ENCODE peak calls at places on chromosomes 16 and 17, in seven cellular contexts. One of them, this sample, is unnamed.
A peak's percentile ranks its signal among the peaks of the same experiment; 100 is the strongest.

GRCh38 chr17:47810200-47810821 is 11.3 kb downstream of the OSBPL7 start:
- DNase-seq in adipocyte: peak; percentile 75
- DNase-seq in HTR-8/SVneo: peak; percentile 82
- DNase-seq in stimulated activated CD8-positive, alpha-beta memory T cell treated with anti-CD3 and anti-CD28 coated beads, Interleukin-4, amount 100 ng/mL, for 48 hours: peak; percentile 35
- DNase-seq in psoas muscle: no peak
- DNase-seq in NCI-H460: peak; percentile 81
- DNase-seq in fibroblast of mammary gland: peak; percentile 94
- DNase-seq in this sample: peak; percentile 96

GRCh38 chr16:81855552-81856153 is 76.6 kb downstream of the PLCG2 start:
- DNase-seq in adipocyte: no peak
- DNase-seq in HTR-8/SVneo: no peak
- DNase-seq in stimulated activated CD8-positive, alpha-beta memory T cell treated with anti-CD3 and anti-CD28 coated beads, Interleukin-4, amount 100 ng/mL, for 48 hours: no peak
- DNase-seq in psoas muscle: no peak
- DNase-seq in NCI-H460: no peak
- DNase-seq in fibroblast of mammary gland: no peak
- DNase-seq in this sample: no peak

GRCh38 chr17:41308251-41308917 is 725 bp downstream of the KRTAP16-1 start:
- DNase-seq in adipocyte: no peak
- DNase-seq in HTR-8/SVneo: no peak
- DNase-seq in stimulated activated CD8-positive, alpha-beta memory T cell treated with anti-CD3 and anti-CD28 coated beads, Interleukin-4, amount 100 ng/mL, for 48 hours: peak; percentile 56
- DNase-seq in psoas muscle: peak; percentile 34
- DNase-seq in NCI-H460: no peak
- DNase-seq in fibroblast of mammary gland: no peak
- DNase-seq in this sample: no peak

GRCh38 chr16:22016927-22017326 is 9.0 kb downstream of the MOSMO start:
- DNase-seq in adipocyte: no peak
- DNase-seq in HTR-8/SVneo: no peak
- DNase-seq in stimulated activated CD8-positive, alpha-beta memory T cell treated with anti-CD3 and anti-CD28 coated beads, Interleukin-4, amount 100 ng/mL, for 48 hours: no peak
- DNase-seq in psoas muscle: no peak
- DNase-seq in NCI-H460: no peak
- DNase-seq in fibroblast of mammary gland: no peak
- DNase-seq in this sample: no peak

GRCh38 chr17:33967608-33968349 is 287.3 kb upstream of the CCL2 start:
- DNase-seq in adipocyte: no peak
- DNase-seq in HTR-8/SVneo: no peak
- DNase-seq in stimulated activated CD8-positive, alpha-beta memory T cell treated with anti-CD3 and anti-CD28 coated beads, Interleukin-4, amount 100 ng/mL, for 48 hours: no peak
- DNase-seq in psoas muscle: no peak
- DNase-seq in NCI-H460: no peak
- DNase-seq in fibroblast of mammary gland: no peak
- DNase-seq in this sample: no peak

GRCh38 chr17:35879748-35880654 is at the start of gene CCL5:
- DNase-seq in adipocyte: no peak
- DNase-seq in HTR-8/SVneo: no peak
- DNase-seq in stimulated activated CD8-positive, alpha-beta memory T cell treated with anti-CD3 and anti-CD28 coated beads, Interleukin-4, amount 100 ng/mL, for 48 hours: peak; percentile 66
- DNase-seq in psoas muscle: no peak
- DNase-seq in NCI-H460: no peak
- DNase-seq in fibroblast of mammary gland: peak; percentile 10
- DNase-seq in this sample: peak; percentile 48

GRCh38 chr16:53991181-53992056 is 287.5 kb downstream of the FTO start:
- DNase-seq in adipocyte: peak; percentile 35
- DNase-seq in HTR-8/SVneo: no peak
- DNase-seq in stimulated activated CD8-positive, alpha-beta memory T cell treated with anti-CD3 and anti-CD28 coated beads, Interleukin-4, amount 100 ng/mL, for 48 hours: no peak
- DNase-seq in psoas muscle: no peak
- DNase-seq in NCI-H460: no peak
- DNase-seq in fibroblast of mammary gland: peak; percentile 45
- DNase-seq in this sample: no peak

GRCh38 chr16:30551781-30552180 is 6.4 kb downstream of the ZNF764 start:
- DNase-seq in adipocyte: no peak
- DNase-seq in HTR-8/SVneo: no peak
- DNase-seq in stimulated activated CD8-positive, alpha-beta memory T cell treated with anti-CD3 and anti-CD28 coated beads, Interleukin-4, amount 100 ng/mL, for 48 hours: peak; percentile 73
- DNase-seq in psoas muscle: no peak
- DNase-seq in NCI-H460: no peak
- DNase-seq in fibroblast of mammary gland: no peak
- DNase-seq in this sample: no peak

GRCh38 chr16:67883146-67883871 is 1.4 kb upstream of the NRN1L start:
- DNase-seq in adipocyte: no peak
- DNase-seq in HTR-8/SVneo: peak; percentile 71
- DNase-seq in stimulated activated CD8-positive, alpha-beta memory T cell treated with anti-CD3 and anti-CD28 coated beads, Interleukin-4, amount 100 ng/mL, for 48 hours: no peak
- DNase-seq in psoas muscle: no peak
- DNase-seq in NCI-H460: no peak
- DNase-seq in fibroblast of mammary gland: no peak
- DNase-seq in this sample: no peak

GRCh38 chr16:87317766-87318121 is 552 bp upstream of the C16orf95 start:
- DNase-seq in adipocyte: peak; percentile 87
- DNase-seq in HTR-8/SVneo: peak; percentile 54
- DNase-seq in stimulated activated CD8-positive, alpha-beta memory T cell treated with anti-CD3 and anti-CD28 coated beads, Interleukin-4, amount 100 ng/mL, for 48 hours: peak; percentile 63
- DNase-seq in psoas muscle: peak; percentile 57
- DNase-seq in NCI-H460: peak; percentile 13
- DNase-seq in fibroblast of mammary gland: peak; percentile 69
- DNase-seq in this sample: peak; percentile 70

GRCh38 chr16:499924-500323 is 27.6 kb upstream of the CAPN15 start:
- DNase-seq in adipocyte: no peak
- DNase-seq in HTR-8/SVneo: no peak
- DNase-seq in stimulated activated CD8-positive, alpha-beta memory T cell treated with anti-CD3 and anti-CD28 coated beads, Interleukin-4, amount 100 ng/mL, for 48 hours: no peak
- DNase-seq in psoas muscle: no peak
- DNase-seq in NCI-H460: no peak
- DNase-seq in fibroblast of mammary gland: no peak
- DNase-seq in this sample: no peak

GRCh38 chr16:20826039-20826566 is 19.8 kb downstream of the REXO5 start:
- DNase-seq in adipocyte: no peak
- DNase-seq in HTR-8/SVneo: no peak
- DNase-seq in stimulated activated CD8-positive, alpha-beta memory T cell treated with anti-CD3 and anti-CD28 coated beads, Interleukin-4, amount 100 ng/mL, for 48 hours: no peak
- DNase-seq in psoas muscle: no peak
- DNase-seq in NCI-H460: peak; percentile 32
- DNase-seq in fibroblast of mammary gland: peak; percentile 10
- DNase-seq in this sample: no peak

GRCh38 chr16:9546438-9546786 is 455.0 kb downstream of the HAPSTR1 start:
- DNase-seq in adipocyte: no peak
- DNase-seq in HTR-8/SVneo: no peak
- DNase-seq in stimulated activated CD8-positive, alpha-beta memory T cell treated with anti-CD3 and anti-CD28 coated beads, Interleukin-4, amount 100 ng/mL, for 48 hours: no peak
- DNase-seq in psoas muscle: no peak
- DNase-seq in NCI-H460: no peak
- DNase-seq in fibroblast of mammary gland: no peak
- DNase-seq in this sample: no peak

GRCh38 chr16:47644166-47644565 is 183.0 kb downstream of the PHKB start:
- DNase-seq in adipocyte: peak; percentile 68
- DNase-seq in HTR-8/SVneo: no peak
- DNase-seq in stimulated activated CD8-positive, alpha-beta memory T cell treated with anti-CD3 and anti-CD28 coated beads, Interleukin-4, amount 100 ng/mL, for 48 hours: no peak
- DNase-seq in psoas muscle: no peak
- DNase-seq in NCI-H460: no peak
- DNase-seq in fibroblast of mammary gland: peak; percentile 78
- DNase-seq in this sample: peak; percentile 79

GRCh38 chr17:36482611-36483504 is 3.6 kb upstream of the ZNHIT3 start:
- DNase-seq in adipocyte: peak; percentile 90
- DNase-seq in HTR-8/SVneo: peak; percentile 89
- DNase-seq in stimulated activated CD8-positive, alpha-beta memory T cell treated with anti-CD3 and anti-CD28 coated beads, Interleukin-4, amount 100 ng/mL, for 48 hours: peak; percentile 91
- DNase-seq in psoas muscle: peak; percentile 88
- DNase-seq in NCI-H460: peak; percentile 77
- DNase-seq in fibroblast of mammary gland: peak; percentile 74
- DNase-seq in this sample: peak; percentile 74

GRCh38 chr16:86585821-86586611 is 7.7 kb downstream of the FOXL1 start:
- DNase-seq in adipocyte: peak; percentile 88
- DNase-seq in HTR-8/SVneo: no peak
- DNase-seq in stimulated activated CD8-positive, alpha-beta memory T cell treated with anti-CD3 and anti-CD28 coated beads, Interleukin-4, amount 100 ng/mL, for 48 hours: no peak
- DNase-seq in psoas muscle: no peak
- DNase-seq in NCI-H460: no peak
- DNase-seq in fibroblast of mammary gland: peak; percentile 88
- DNase-seq in this sample: peak; percentile 95

GRCh38 chr16:25709182-25709581 is 17.4 kb downstream of the HS3ST4 start:
- DNase-seq in adipocyte: no peak
- DNase-seq in HTR-8/SVneo: no peak
- DNase-seq in stimulated activated CD8-positive, alpha-beta memory T cell treated with anti-CD3 and anti-CD28 coated beads, Interleukin-4, amount 100 ng/mL, for 48 hours: no peak
- DNase-seq in psoas muscle: no peak
- DNase-seq in NCI-H460: no peak
- DNase-seq in fibroblast of mammary gland: no peak
- DNase-seq in this sample: no peak

GRCh38 chr16:85046957-85047866 is 19.6 kb downstream of the KIAA0513 start:
- DNase-seq in adipocyte: no peak
- DNase-seq in HTR-8/SVneo: no peak
- DNase-seq in stimulated activated CD8-positive, alpha-beta memory T cell treated with anti-CD3 and anti-CD28 coated beads, Interleukin-4, amount 100 ng/mL, for 48 hours: no peak
- DNase-seq in psoas muscle: no peak
- DNase-seq in NCI-H460: no peak
- DNase-seq in fibroblast of mammary gland: no peak
- DNase-seq in this sample: no peak

GRCh38 chr17:45218895-45219661 is 2.6 kb upstream of the FMNL1 start:
- DNase-seq in adipocyte: peak; percentile 95
- DNase-seq in HTR-8/SVneo: peak; percentile 92
- DNase-seq in stimulated activated CD8-positive, alpha-beta memory T cell treated with anti-CD3 and anti-CD28 coated beads, Interleukin-4, amount 100 ng/mL, for 48 hours: peak; percentile 98
- DNase-seq in psoas muscle: peak; percentile 90
- DNase-seq in NCI-H460: peak; percentile 85
- DNase-seq in fibroblast of mammary gland: peak; percentile 89
- DNase-seq in this sample: peak; percentile 86

GRCh38 chr17:66172706-66173223 is 19.2 kb downstream of the CEP112 start:
- DNase-seq in adipocyte: no peak
- DNase-seq in HTR-8/SVneo: no peak
- DNase-seq in stimulated activated CD8-positive, alpha-beta memory T cell treated with anti-CD3 and anti-CD28 coated beads, Interleukin-4, amount 100 ng/mL, for 48 hours: no peak
- DNase-seq in psoas muscle: no peak
- DNase-seq in NCI-H460: no peak
- DNase-seq in fibroblast of mammary gland: no peak
- DNase-seq in this sample: no peak

GRCh38 chr17:34299918-34300600 is 14.5 kb downstream of the CCL11 start:
- DNase-seq in adipocyte: peak; percentile 65
- DNase-seq in HTR-8/SVneo: no peak
- DNase-seq in stimulated activated CD8-positive, alpha-beta memory T cell treated with anti-CD3 and anti-CD28 coated beads, Interleukin-4, amount 100 ng/mL, for 48 hours: no peak
- DNase-seq in psoas muscle: no peak
- DNase-seq in NCI-H460: no peak
- DNase-seq in fibroblast of mammary gland: peak; percentile 69
- DNase-seq in this sample: peak; percentile 27

GRCh38 chr16:67760206-67760605 is 41.1 kb upstream of the GFOD2 start:
- DNase-seq in adipocyte: no peak
- DNase-seq in HTR-8/SVneo: no peak
- DNase-seq in stimulated activated CD8-positive, alpha-beta memory T cell treated with anti-CD3 and anti-CD28 coated beads, Interleukin-4, amount 100 ng/mL, for 48 hours: no peak
- DNase-seq in psoas muscle: no peak
- DNase-seq in NCI-H460: no peak
- DNase-seq in fibroblast of mammary gland: no peak
- DNase-seq in this sample: no peak

GRCh38 chr17:39938140-39938869 is 10.8 kb downstream of the LRRC3C start:
- DNase-seq in adipocyte: no peak
- DNase-seq in HTR-8/SVneo: no peak
- DNase-seq in stimulated activated CD8-positive, alpha-beta memory T cell treated with anti-CD3 and anti-CD28 coated beads, Interleukin-4, amount 100 ng/mL, for 48 hours: no peak
- DNase-seq in psoas muscle: no peak
- DNase-seq in NCI-H460: no peak
- DNase-seq in fibroblast of mammary gland: no peak
- DNase-seq in this sample: no peak

GRCh38 chr17:27622160-27622559 is 8.8 kb upstream of the LGALS9 start:
- DNase-seq in adipocyte: no peak
- DNase-seq in HTR-8/SVneo: no peak
- DNase-seq in stimulated activated CD8-positive, alpha-beta memory T cell treated with anti-CD3 and anti-CD28 coated beads, Interleukin-4, amount 100 ng/mL, for 48 hours: no peak
- DNase-seq in psoas muscle: no peak
- DNase-seq in NCI-H460: no peak
- DNase-seq in fibroblast of mammary gland: no peak
- DNase-seq in this sample: no peak

GRCh38 chr17:69173118-69173517 is 31.4 kb upstream of the ABCA6 start:
- DNase-seq in adipocyte: no peak
- DNase-seq in HTR-8/SVneo: no peak
- DNase-seq in stimulated activated CD8-positive, alpha-beta memory T cell treated with anti-CD3 and anti-CD28 coated beads, Interleukin-4, amount 100 ng/mL, for 48 hours: no peak
- DNase-seq in psoas muscle: no peak
- DNase-seq in NCI-H460: no peak
- DNase-seq in fibroblast of mammary gland: no peak
- DNase-seq in this sample: no peak

GRCh38 chr16:88971371-88972097 is 5.5 kb downstream of the CBFA2T3 start:
- DNase-seq in adipocyte: no peak
- DNase-seq in HTR-8/SVneo: no peak
- DNase-seq in stimulated activated CD8-positive, alpha-beta memory T cell treated with anti-CD3 and anti-CD28 coated beads, Interleukin-4, amount 100 ng/mL, for 48 hours: no peak
- DNase-seq in psoas muscle: no peak
- DNase-seq in NCI-H460: no peak
- DNase-seq in fibroblast of mammary gland: no peak
- DNase-seq in this sample: no peak

GRCh38 chr16:3716831-3717234 is 491 bp downstream of the TRAP1 start:
- DNase-seq in adipocyte: peak; percentile 50
- DNase-seq in HTR-8/SVneo: peak; percentile 30
- DNase-seq in stimulated activated CD8-positive, alpha-beta memory T cell treated with anti-CD3 and anti-CD28 coated beads, Interleukin-4, amount 100 ng/mL, for 48 hours: peak; percentile 61
- DNase-seq in psoas muscle: no peak
- DNase-seq in NCI-H460: no peak
- DNase-seq in fibroblast of mammary gland: peak; percentile 20
- DNase-seq in this sample: peak; percentile 51

GRCh38 chr17:77140878-77141767 is at the start of gene SEC14L1:
- DNase-seq in adipocyte: peak; percentile 74
- DNase-seq in HTR-8/SVneo: peak; percentile 33
- DNase-seq in stimulated activated CD8-positive, alpha-beta memory T cell treated with anti-CD3 and anti-CD28 coated beads, Interleukin-4, amount 100 ng/mL, for 48 hours: peak; percentile 65
- DNase-seq in psoas muscle: peak; percentile 55
- DNase-seq in NCI-H460: no peak
- DNase-seq in fibroblast of mammary gland: peak; percentile 33
- DNase-seq in this sample: peak; percentile 72

GRCh38 chr17:60901806-60902205 is 224.2 kb downstream of the BCAS3 start:
- DNase-seq in adipocyte: peak; percentile 82
- DNase-seq in HTR-8/SVneo: peak; percentile 71
- DNase-seq in stimulated activated CD8-positive, alpha-beta memory T cell treated with anti-CD3 and anti-CD28 coated beads, Interleukin-4, amount 100 ng/mL, for 48 hours: no peak
- DNase-seq in psoas muscle: no peak
- DNase-seq in NCI-H460: no peak
- DNase-seq in fibroblast of mammary gland: peak; percentile 72
- DNase-seq in this sample: peak; percentile 81

GRCh38 chr17:45291170-45291805 is 25.5 kb downstream of the MAP3K14 start:
- DNase-seq in adipocyte: no peak
- DNase-seq in HTR-8/SVneo: no peak
- DNase-seq in stimulated activated CD8-positive, alpha-beta memory T cell treated with anti-CD3 and anti-CD28 coated beads, Interleukin-4, amount 100 ng/mL, for 48 hours: no peak
- DNase-seq in psoas muscle: no peak
- DNase-seq in NCI-H460: no peak
- DNase-seq in fibroblast of mammary gland: no peak
- DNase-seq in this sample: no peak

GRCh38 chr16:5010576-5011329 is 23.0 kb downstream of the NAGPA start:
- DNase-seq in adipocyte: no peak
- DNase-seq in HTR-8/SVneo: no peak
- DNase-seq in stimulated activated CD8-positive, alpha-beta memory T cell treated with anti-CD3 and anti-CD28 coated beads, Interleukin-4, amount 100 ng/mL, for 48 hours: no peak
- DNase-seq in psoas muscle: no peak
- DNase-seq in NCI-H460: no peak
- DNase-seq in fibroblast of mammary gland: no peak
- DNase-seq in this sample: no peak

GRCh38 chr17:21029515-21029914 is 13.3 kb downstream of the USP22 start:
- DNase-seq in adipocyte: no peak
- DNase-seq in HTR-8/SVneo: no peak
- DNase-seq in stimulated activated CD8-positive, alpha-beta memory T cell treated with anti-CD3 and anti-CD28 coated beads, Interleukin-4, amount 100 ng/mL, for 48 hours: no peak
- DNase-seq in psoas muscle: no peak
- DNase-seq in NCI-H460: no peak
- DNase-seq in fibroblast of mammary gland: peak; percentile 29
- DNase-seq in this sample: peak; percentile 20

GRCh38 chr16:88349903-88350900 is 32.6 kb upstream of the ZNF469 start:
- DNase-seq in adipocyte: no peak
- DNase-seq in HTR-8/SVneo: no peak
- DNase-seq in stimulated activated CD8-positive, alpha-beta memory T cell treated with anti-CD3 and anti-CD28 coated beads, Interleukin-4, amount 100 ng/mL, for 48 hours: no peak
- DNase-seq in psoas muscle: peak; percentile 5
- DNase-seq in NCI-H460: no peak
- DNase-seq in fibroblast of mammary gland: peak; percentile 39
- DNase-seq in this sample: no peak

GRCh38 chr16:72922714-72923113 is 125.2 kb downstream of the ZFHX3 start:
- DNase-seq in adipocyte: no peak
- DNase-seq in HTR-8/SVneo: no peak
- DNase-seq in stimulated activated CD8-positive, alpha-beta memory T cell treated with anti-CD3 and anti-CD28 coated beads, Interleukin-4, amount 100 ng/mL, for 48 hours: no peak
- DNase-seq in psoas muscle: no peak
- DNase-seq in NCI-H460: no peak
- DNase-seq in fibroblast of mammary gland: no peak
- DNase-seq in this sample: no peak

This sample was measured in ELR.